ENCODE peak calls at places on chromosomes 1 and 21, in ten cellular contexts. One of them, this sample, is unnamed.

GRCh38 chr1:32786856-32787255 is 30.3 kb downstream of the YARS1 start:
- DNase-seq in IMR-90: no peak
- DNase-seq in spleen: no peak
- DNase-seq in dorsolateral prefrontal cortex: no peak
- DNase-seq in brain microvascular endothelial cell: no peak
- DNase-seq in breast epithelium: no peak
- DNase-seq in GM12865: peak
- DNase-seq in cardiac fibroblast: peak
- DNase-seq in fibroblast of mammary gland: peak
- DNase-seq in AG04449: no peak
- DNase-seq in this sample: no peak

GRCh38 chr1:21919520-21919919 is 17.6 kb downstream of the HSPG2 start:
- DNase-seq in IMR-90: peak
- DNase-seq in spleen: no peak
- DNase-seq in dorsolateral prefrontal cortex: no peak
- DNase-seq in brain microvascular endothelial cell: peak
- DNase-seq in breast epithelium: no peak
- DNase-seq in GM12865: no peak
- DNase-seq in cardiac fibroblast: peak
- DNase-seq in fibroblast of mammary gland: peak
- DNase-seq in AG04449: no peak
- DNase-seq in this sample: no peak

GRCh38 chr1:26429741-26430140 is 2.4 kb upstream of the DHDDS start:
- DNase-seq in IMR-90: no peak
- DNase-seq in spleen: no peak
- DNase-seq in dorsolateral prefrontal cortex: no peak
- DNase-seq in brain microvascular endothelial cell: no peak
- DNase-seq in breast epithelium: no peak
- DNase-seq in GM12865: no peak
- DNase-seq in cardiac fibroblast: no peak
- DNase-seq in fibroblast of mammary gland: no peak
- DNase-seq in AG04449: no peak
- DNase-seq in this sample: no peak

GRCh38 chr1:212368073-212368484 is 46.6 kb downstream of the PACC1 start:
- DNase-seq in IMR-90: peak
- DNase-seq in spleen: no peak
- DNase-seq in dorsolateral prefrontal cortex: no peak
- DNase-seq in brain microvascular endothelial cell: peak
- DNase-seq in breast epithelium: no peak
- DNase-seq in GM12865: peak
- DNase-seq in cardiac fibroblast: peak
- DNase-seq in fibroblast of mammary gland: peak
- DNase-seq in AG04449: peak
- DNase-seq in this sample: peak

GRCh38 chr1:14426854-14427253 is 171.6 kb upstream of the KAZN start:
- DNase-seq in IMR-90: no peak
- DNase-seq in spleen: no peak
- DNase-seq in dorsolateral prefrontal cortex: no peak
- DNase-seq in brain microvascular endothelial cell: no peak
- DNase-seq in breast epithelium: no peak
- DNase-seq in GM12865: no peak
- DNase-seq in cardiac fibroblast: no peak
- DNase-seq in fibroblast of mammary gland: no peak
- DNase-seq in AG04449: no peak
- DNase-seq in this sample: no peak

GRCh38 chr1:7476861-7477534 is 294.1 kb upstream of the VAMP3 start:
- DNase-seq in IMR-90: no peak
- DNase-seq in spleen: no peak
- DNase-seq in dorsolateral prefrontal cortex: no peak
- DNase-seq in brain microvascular endothelial cell: no peak
- DNase-seq in breast epithelium: no peak
- DNase-seq in GM12865: no peak
- DNase-seq in cardiac fibroblast: peak
- DNase-seq in fibroblast of mammary gland: no peak
- DNase-seq in AG04449: no peak
- DNase-seq in this sample: no peak

GRCh38 chr1:200917291-200917817 is 22.7 kb downstream of the INAVA start:
- DNase-seq in IMR-90: no peak
- DNase-seq in spleen: peak
- DNase-seq in dorsolateral prefrontal cortex: no peak
- DNase-seq in brain microvascular endothelial cell: no peak
- DNase-seq in breast epithelium: no peak
- DNase-seq in GM12865: no peak
- DNase-seq in cardiac fibroblast: no peak
- DNase-seq in fibroblast of mammary gland: no peak
- DNase-seq in AG04449: no peak
- DNase-seq in this sample: no peak

GRCh38 chr21:45954271-45954670 is 27.3 kb upstream of the COL6A1 start:
- DNase-seq in IMR-90: no peak
- DNase-seq in spleen: no peak
- DNase-seq in dorsolateral prefrontal cortex: no peak
- DNase-seq in brain microvascular endothelial cell: peak
- DNase-seq in breast epithelium: no peak
- DNase-seq in GM12865: no peak
- DNase-seq in cardiac fibroblast: peak
- DNase-seq in fibroblast of mammary gland: peak
- DNase-seq in AG04449: no peak
- DNase-seq in this sample: no peak

GRCh38 chr1:246951413-246951812 is 19.7 kb upstream of the AHCTF1 start:
- DNase-seq in IMR-90: no peak
- DNase-seq in spleen: no peak
- DNase-seq in dorsolateral prefrontal cortex: no peak
- DNase-seq in brain microvascular endothelial cell: no peak
- DNase-seq in breast epithelium: no peak
- DNase-seq in GM12865: no peak
- DNase-seq in cardiac fibroblast: no peak
- DNase-seq in fibroblast of mammary gland: no peak
- DNase-seq in AG04449: no peak
- DNase-seq in this sample: no peak

GRCh38 chr1:115052454-115053083 is 22.9 kb downstream of the TSHB start:
- DNase-seq in IMR-90: peak
- DNase-seq in spleen: no peak
- DNase-seq in dorsolateral prefrontal cortex: no peak
- DNase-seq in brain microvascular endothelial cell: peak
- DNase-seq in breast epithelium: no peak
- DNase-seq in GM12865: peak
- DNase-seq in cardiac fibroblast: peak
- DNase-seq in fibroblast of mammary gland: peak
- DNase-seq in AG04449: no peak
- DNase-seq in this sample: peak

GRCh38 chr1:21123287-21123961 is 53.3 kb downstream of the EIF4G3 start:
- DNase-seq in IMR-90: peak
- DNase-seq in spleen: no peak
- DNase-seq in dorsolateral prefrontal cortex: no peak
- DNase-seq in brain microvascular endothelial cell: no peak
- DNase-seq in breast epithelium: no peak
- DNase-seq in GM12865: no peak
- DNase-seq in cardiac fibroblast: peak
- DNase-seq in fibroblast of mammary gland: no peak
- DNase-seq in AG04449: no peak
- DNase-seq in this sample: no peak

DNA sequence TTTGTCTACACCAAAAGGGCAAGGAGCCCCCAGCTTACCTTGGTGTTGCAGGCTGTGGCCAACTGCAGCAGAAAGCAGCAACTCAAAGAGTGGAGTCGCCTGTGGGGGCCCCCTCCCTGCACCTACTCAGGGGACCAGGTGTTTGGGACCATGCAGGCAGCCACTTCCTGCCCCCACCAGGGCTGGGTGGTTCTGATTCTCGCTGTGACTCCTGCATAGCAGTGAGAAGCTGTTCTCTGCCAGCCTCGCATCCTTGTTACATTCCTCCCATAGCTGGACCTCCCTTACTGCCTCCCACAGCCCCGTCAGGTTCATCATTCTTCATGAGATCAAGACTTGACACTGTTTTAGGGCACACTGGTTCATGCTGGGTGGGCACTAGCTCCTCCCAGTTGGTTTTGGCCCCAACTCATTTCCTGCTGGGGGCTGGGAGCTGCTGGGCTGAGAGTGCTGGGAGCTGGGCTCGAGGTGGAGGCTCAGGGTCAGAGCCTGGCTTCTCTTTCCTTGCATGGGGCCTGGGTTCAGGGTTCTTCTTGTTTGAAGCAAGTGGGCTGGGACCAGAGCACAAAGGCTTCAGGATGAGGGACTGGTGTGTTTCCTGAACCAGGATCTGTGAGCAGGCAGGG is 146.9 kb upstream of the C1orf174 start:
- DNase-seq in IMR-90: no peak
- DNase-seq in spleen: no peak
- DNase-seq in dorsolateral prefrontal cortex: no peak
- DNase-seq in brain microvascular endothelial cell: no peak
- DNase-seq in breast epithelium: no peak
- DNase-seq in GM12865: no peak
- DNase-seq in cardiac fibroblast: no peak
- DNase-seq in fibroblast of mammary gland: no peak
- DNase-seq in AG04449: no peak
- DNase-seq in this sample: no peak
- H3K4me3 ChIP-seq in IMR-90: no peak
- H3K4me3 ChIP-seq in spleen: no peak
- H3K4me3 ChIP-seq in dorsolateral prefrontal cortex: no peak
- H3K4me3 ChIP-seq in brain microvascular endothelial cell: no peak
- H3K4me3 ChIP-seq in breast epithelium: no peak
- H3K4me3 ChIP-seq in GM12865: no peak
- H3K4me3 ChIP-seq in cardiac fibroblast: no peak
- H3K4me3 ChIP-seq in fibroblast of mammary gland: no peak
- H3K4me3 ChIP-seq in AG04449: no peak
- H3K4me3 ChIP-seq in this sample: no peak

GRCh38 chr1:40965531-40965930 is 14.0 kb upstream of the CTPS1 start:
- DNase-seq in IMR-90: no peak
- DNase-seq in spleen: no peak
- DNase-seq in dorsolateral prefrontal cortex: no peak
- DNase-seq in brain microvascular endothelial cell: no peak
- DNase-seq in breast epithelium: no peak
- DNase-seq in GM12865: no peak
- DNase-seq in cardiac fibroblast: no peak
- DNase-seq in fibroblast of mammary gland: no peak
- DNase-seq in AG04449: no peak
- DNase-seq in this sample: no peak
- TF ChIP-seq CTCF in IMR-90: no peak
- TF ChIP-seq CTCF in spleen: no peak
- TF ChIP-seq CTCF in dorsolateral prefrontal cortex: no peak
- TF ChIP-seq CTCF in brain microvascular endothelial cell: no peak
- TF ChIP-seq CTCF in breast epithelium: no peak
- TF ChIP-seq CTCF in GM12865: no peak
- TF ChIP-seq CTCF in cardiac fibroblast: no peak
- TF ChIP-seq CTCF in fibroblast of mammary gland: no peak
- TF ChIP-seq CTCF in AG04449: no peak
- TF ChIP-seq CTCF in this sample: no peak

GRCh38 chr1:158116311-158116710 is 64.4 kb upstream of the CD1D start:
- DNase-seq in IMR-90: no peak
- DNase-seq in spleen: no peak
- DNase-seq in dorsolateral prefrontal cortex: no peak
- DNase-seq in brain microvascular endothelial cell: no peak
- DNase-seq in breast epithelium: no peak
- DNase-seq in GM12865: no peak
- DNase-seq in cardiac fibroblast: no peak
- DNase-seq in fibroblast of mammary gland: no peak
- DNase-seq in AG04449: no peak
- DNase-seq in this sample: no peak

GRCh38 chr1:158116768-158117167 is 63.9 kb upstream of the CD1D start:
- DNase-seq in IMR-90: no peak
- DNase-seq in spleen: no peak
- DNase-seq in dorsolateral prefrontal cortex: no peak
- DNase-seq in brain microvascular endothelial cell: no peak
- DNase-seq in breast epithelium: no peak
- DNase-seq in GM12865: no peak
- DNase-seq in cardiac fibroblast: no peak
- DNase-seq in fibroblast of mammary gland: no peak
- DNase-seq in AG04449: no peak
- DNase-seq in this sample: no peak

GRCh38 chr1:158113759-158114127 is 67.0 kb upstream of the CD1D start:
- DNase-seq in IMR-90: no peak
- DNase-seq in spleen: no peak
- DNase-seq in dorsolateral prefrontal cortex: no peak
- DNase-seq in brain microvascular endothelial cell: no peak
- DNase-seq in breast epithelium: no peak
- DNase-seq in GM12865: no peak
- DNase-seq in cardiac fibroblast: no peak
- DNase-seq in fibroblast of mammary gland: no peak
- DNase-seq in AG04449: no peak
- DNase-seq in this sample: no peak

GRCh38 chr1:158115126-158115525 is 65.6 kb upstream of the CD1D start:
- DNase-seq in IMR-90: no peak
- DNase-seq in spleen: no peak
- DNase-seq in dorsolateral prefrontal cortex: no peak
- DNase-seq in brain microvascular endothelial cell: no peak
- DNase-seq in breast epithelium: no peak
- DNase-seq in GM12865: peak
- DNase-seq in cardiac fibroblast: no peak
- DNase-seq in fibroblast of mammary gland: no peak
- DNase-seq in AG04449: no peak
- DNase-seq in this sample: no peak

DNA sequence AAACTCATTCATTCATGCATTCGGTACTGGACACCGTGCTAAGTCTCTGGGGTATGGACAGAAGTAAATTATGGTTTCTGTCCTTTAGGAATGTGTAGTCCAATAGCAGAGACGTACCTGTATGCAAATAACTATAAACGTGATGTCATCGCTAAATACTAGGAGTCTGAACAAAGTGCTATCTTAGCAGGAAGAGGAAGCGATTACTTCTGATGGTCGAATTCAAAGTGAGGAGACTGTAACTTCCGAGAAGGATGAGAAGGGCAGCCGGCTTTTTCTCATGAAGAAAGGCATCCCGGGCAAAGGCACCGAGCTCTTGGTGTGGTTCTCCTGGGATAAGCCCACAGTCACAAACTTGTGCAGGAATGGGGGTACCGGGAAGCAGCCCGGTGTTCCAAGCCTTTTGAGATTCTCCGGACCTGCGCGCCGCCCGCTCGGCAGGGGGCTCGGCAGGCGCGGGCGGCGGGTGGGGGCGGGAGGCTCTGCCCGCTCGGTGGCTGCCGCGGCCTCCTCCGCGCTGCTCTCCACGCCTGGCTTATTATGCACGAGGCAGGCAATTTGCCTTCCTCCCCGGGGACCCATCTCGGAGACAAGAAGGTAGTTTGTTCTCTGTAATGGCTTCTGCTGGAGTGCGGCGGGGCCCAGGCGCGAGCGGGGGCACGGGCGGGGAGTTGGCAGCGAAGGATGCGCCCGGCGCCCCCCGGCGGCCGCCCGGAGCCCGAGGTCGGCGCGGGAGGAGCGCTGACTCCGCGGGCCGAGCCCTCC is 67.5 kb upstream of the CD1D start:
- DNase-seq in IMR-90: peak
- DNase-seq in spleen: peak
- DNase-seq in dorsolateral prefrontal cortex: no peak
- DNase-seq in brain microvascular endothelial cell: no peak
- DNase-seq in breast epithelium: no peak
- DNase-seq in GM12865: no peak
- DNase-seq in cardiac fibroblast: peak
- DNase-seq in fibroblast of mammary gland: peak
- DNase-seq in AG04449: no peak
- DNase-seq in this sample: no peak
- H3K4me3 ChIP-seq in IMR-90: peak
- H3K4me3 ChIP-seq in spleen: peak
- H3K4me3 ChIP-seq in dorsolateral prefrontal cortex: peak
- H3K4me3 ChIP-seq in brain microvascular endothelial cell: peak
- H3K4me3 ChIP-seq in breast epithelium: peak
- H3K4me3 ChIP-seq in GM12865: no peak
- H3K4me3 ChIP-seq in cardiac fibroblast: peak
- H3K4me3 ChIP-seq in fibroblast of mammary gland: peak
- H3K4me3 ChIP-seq in AG04449: peak
- H3K4me3 ChIP-seq in this sample: peak

GRCh38 chr1:58576727-58577675 is at the start of gene TACSTD2:
- DNase-seq in IMR-90: no peak
- DNase-seq in spleen: peak
- DNase-seq in dorsolateral prefrontal cortex: no peak
- DNase-seq in brain microvascular endothelial cell: no peak
- DNase-seq in breast epithelium: peak
- DNase-seq in GM12865: no peak
- DNase-seq in cardiac fibroblast: no peak
- DNase-seq in fibroblast of mammary gland: no peak
- DNase-seq in AG04449: no peak
- DNase-seq in this sample: no peak
- TF ChIP-seq CTCF in IMR-90: no peak
- TF ChIP-seq CTCF in spleen: no peak
- TF ChIP-seq CTCF in dorsolateral prefrontal cortex: no peak
- TF ChIP-seq CTCF in brain microvascular endothelial cell: no peak
- TF ChIP-seq CTCF in breast epithelium: peak
- TF ChIP-seq CTCF in GM12865: no peak
- TF ChIP-seq CTCF in cardiac fibroblast: no peak
- TF ChIP-seq CTCF in fibroblast of mammary gland: no peak
- TF ChIP-seq CTCF in AG04449: no peak
- TF ChIP-seq CTCF in this sample: no peak